ENCODE peak calls at places on chromosomes 11 and 22, in five cellular contexts. M is cardiac muscle cell, T is tibial nerve, V is GM23338, C is GM04503. Q is an unnamed sample.

GRCh38 chr22:23565942-23566715 is 14.0 kb downstream of the IGLL1 start:
- DNase-seq in M (peak; percentile 67), T (no peak), V (peak; percentile 35), C (no peak), Q (no peak)

GRCh38 chr11:66970808-66971442 is 4.2 kb upstream of the C11orf86 start:
- DNase-seq in M (no peak), T (peak; percentile 66), V (no peak), C (peak; percentile 100), Q (no peak)

GRCh38 chr11:4480577-4481539 is 1.6 kb upstream of the OR52K1 start:
- DNase-seq in M (no peak), T (no peak), V (no peak), C (peak; percentile 9), Q (no peak)

GRCh38 chr22:48892571-48893287 is 934.9 kb downstream of the BRD1 start:
- DNase-seq in M (no peak), T (no peak), V (no peak), C (no peak), Q (no peak)

GRCh38 chr11:68256331-68256741 is 15.4 kb downstream of the C11orf24 start:
- DNase-seq in M (peak; percentile 25), T (no peak), V (no peak), C (no peak), Q (peak; percentile 56)

GRCh38 chr11:130131957-130132850 is 27.4 kb upstream of the ST14 start:
- DNase-seq in M (peak; percentile 57), T (peak; percentile 66), V (peak; percentile 87), C (peak; percentile 14), Q (peak; percentile 65)

GRCh38 chr11:103676413-103676812 is 360.0 kb upstream of the DDI1 start:
- DNase-seq in M (no peak), T (no peak), V (no peak), C (peak; percentile 37), Q (no peak)

GRCh38 chr11:10638285-10638684 is 55.3 kb downstream of the IRAG1 start:
- DNase-seq in M (no peak), T (peak; percentile 30), V (no peak), C (no peak), Q (no peak)

GRCh38 chr22:30000566-30000965 is 79.7 kb upstream of the HORMAD2 start:
- DNase-seq in M (no peak), T (no peak), V (no peak), C (no peak), Q (no peak)

GRCh38 chr11:78662811-78663210 is 88.1 kb upstream of the NARS2 start:
- DNase-seq in M (no peak), T (no peak), V (no peak), C (no peak), Q (no peak)

GRCh38 chr22:35984776-35985175 is 43.8 kb downstream of the RBFOX2 start:
- DNase-seq in M (no peak), T (no peak), V (no peak), C (no peak), Q (no peak)

GRCh38 chr22:19783531-19784395 is 23.2 kb downstream of the TBX1 start:
- DNase-seq in M (no peak), T (no peak), V (no peak), C (no peak), Q (no peak)

GRCh38 chr11:77075425-77075905 is 8.7 kb downstream of the CAPN5 start:
- DNase-seq in M (no peak), T (no peak), V (no peak), C (no peak), Q (no peak)

GRCh38 chr11:103370076-103370475 is 260.9 kb downstream of the DYNC2H1 start:
- DNase-seq in M (no peak), T (no peak), V (no peak), C (no peak), Q (no peak)